ENCODE peak calls at places on chromosomes 3 and 15, in six cellular contexts. Z is IMR-90, W is right lobe of liver, D is HCT116, K is body of pancreas, Y is ovary. H is an unnamed sample.
A peak's percentile ranks its signal among the peaks of the same experiment; 100 is the strongest.

GRCh38 chr3:133674290-133674912 is 12.7 kb upstream of the TOPBP1 start:
- DNase-seq in Z (no peak), W (no peak), D (no peak), K (no peak), Y (no peak), H (no peak)

GRCh38 chr15:101615986-101616848 is 36.0 kb downstream of the TM2D3 start:
- DNase-seq in Z (peak; percentile 67), W (peak; percentile 78), D (peak; percentile 56), K (peak; percentile 54), Y (peak; percentile 81), H (no peak)

GRCh38 chr3:101926594-101927105 is 77.3 kb downstream of the NFKBIZ start:
- DNase-seq in Z (no peak), W (no peak), D (no peak), K (no peak), Y (no peak), H (no peak)

GRCh38 chr3:14307953-14308352 is 94.5 kb upstream of the SLC6A6 start:
- DNase-seq in Z (no peak), W (no peak), D (no peak), K (no peak), Y (no peak), H (no peak)

GRCh38 chr3:101464235-101464634 is 48.8 kb downstream of the SENP7 start:
- DNase-seq in Z (no peak), W (no peak), D (no peak), K (no peak), Y (no peak), H (no peak)

GRCh38 chr15:100900136-100900894 is 18.8 kb upstream of the LRRK1 start:
- DNase-seq in Z (no peak), W (no peak), D (no peak), K (peak; percentile 54), Y (no peak), H (no peak)

GRCh38 chr15:33068531-33068990 is 126.0 kb downstream of the FMN1 start:
- DNase-seq in Z (no peak), W (no peak), D (no peak), K (peak; percentile 78), Y (no peak), H (no peak)

GRCh38 chr3:169179193-169180122 is 484.1 kb downstream of the MECOM start:
- DNase-seq in Z (peak; percentile 18), W (no peak), D (no peak), K (no peak), Y (no peak), H (no peak)

GRCh38 chr15:48494646-48495045 is 150.9 kb downstream of the FBN1 start:
- DNase-seq in Z (peak; percentile 31), W (no peak), D (no peak), K (no peak), Y (no peak), H (peak; percentile 3)

GRCh38 chr15:96160800-96161199 is 169.7 kb upstream of the NR2F2 start:
- DNase-seq in Z (no peak), W (no peak), D (no peak), K (peak; percentile 51), Y (no peak), H (no peak)

GRCh38 chr3:134201201-134202130 is 49.2 kb downstream of the RYK start:
- DNase-seq in Z (peak; percentile 93), W (no peak), D (peak; percentile 85), K (no peak), Y (no peak), H (no peak)

GRCh38 chr3:111809196-111809595 is 49.9 kb upstream of the PHLDB2 start:
- DNase-seq in Z (peak; percentile 65), W (no peak), D (no peak), K (no peak), Y (no peak), H (no peak)

GRCh38 chr15:88617031-88617722 is 4.0 kb upstream of the AEN start:
- DNase-seq in Z (no peak), W (no peak), D (no peak), K (no peak), Y (no peak), H (no peak)

GRCh38 chr15:99335508-99335907 is 84.2 kb downstream of the LRRC28 start:
- DNase-seq in Z (no peak), W (no peak), D (no peak), K (no peak), Y (no peak), H (no peak)

GRCh38 chr15:98958918-98959639 is 48.5 kb downstream of the PGPEP1L start:
- DNase-seq in Z (no peak), W (no peak), D (no peak), K (no peak), Y (no peak), H (no peak)

GRCh38 chr3:76011121-76011520 is 225.8 kb upstream of the ZNF717 start:
- DNase-seq in Z (no peak), W (no peak), D (no peak), K (no peak), Y (no peak), H (no peak)

GRCh38 chr3:148319161-148319915 is 378.4 kb upstream of the AGTR1 start:
- DNase-seq in Z (peak; percentile 90), W (no peak), D (no peak), K (no peak), Y (no peak), H (peak; percentile 64)

GRCh38 chr3:4971838-4972237 is 7.4 kb upstream of the BHLHE40 start:
- DNase-seq in Z (no peak), W (no peak), D (no peak), K (no peak), Y (no peak), H (no peak)

GRCh38 chr3:154955907-154956533 is 124.1 kb upstream of the MME start:
- DNase-seq in Z (no peak), W (no peak), D (no peak), K (no peak), Y (no peak), H (no peak)

GRCh38 chr15:80404057-80404718 is at the start of gene ARNT2:
- DNase-seq in Z (peak; percentile 25), W (no peak), D (no peak), K (peak; percentile 31), Y (peak; percentile 27), H (no peak)

GRCh38 chr3:194561306-194561974 is 71.8 kb downstream of the TMEM44 start:
- DNase-seq in Z (peak; percentile 94), W (peak; percentile 66), D (no peak), K (no peak), Y (no peak), H (no peak)

GRCh38 chr15:83200162-83200561 is 7.5 kb downstream of the HDGFL3 start:
- DNase-seq in Z (peak; percentile 78), W (no peak), D (no peak), K (no peak), Y (no peak), H (no peak)

GRCh38 chr3:160448845-160449659 is 534 bp downstream of the TRIM59 start:
- DNase-seq in Z (peak; percentile 55), W (peak; percentile 65), D (no peak), K (no peak), Y (peak; percentile 22), H (no peak)

GRCh38 chr15:99731336-99732267 is 1.6 kb downstream of the LYSMD4 start:
- DNase-seq in Z (no peak), W (no peak), D (no peak), K (peak; percentile 50), Y (no peak), H (peak; percentile 19)

GRCh38 chr3:134064081-134064480 is 34.4 kb upstream of the SLCO2A1 start:
- DNase-seq in Z (no peak), W (no peak), D (no peak), K (no peak), Y (no peak), H (no peak)

GRCh38 chr15:22949074-22949547 is 31.1 kb downstream of the CYFIP1 start:
- DNase-seq in Z (peak; percentile 24), W (no peak), D (no peak), K (no peak), Y (peak; percentile 64), H (peak; percentile 90)

GRCh38 chr3:126364130-126364695 is 7.0 kb upstream of the KLF15 start:
- DNase-seq in Z (no peak), W (peak; percentile 39), D (no peak), K (no peak), Y (peak; percentile 29), H (no peak)

GRCh38 chr3:179933079-179933478 is 103.7 kb downstream of the PEX5L start:
- DNase-seq in Z (no peak), W (no peak), D (no peak), K (no peak), Y (no peak), H (no peak)

GRCh38 chr15:31306426-31307269 is 20.0 kb upstream of the KLF13 start:
- DNase-seq in Z (no peak), W (no peak), D (no peak), K (no peak), Y (no peak), H (peak; percentile 96)

GRCh38 chr3:11090551-11090950 is 63.7 kb upstream of the HRH1 start:
- DNase-seq in Z (no peak), W (no peak), D (no peak), K (no peak), Y (no peak), H (no peak)

GRCh38 chr3:129180461-129180860 is 3.2 kb downstream of the CNBP start:
- DNase-seq in Z (no peak), W (no peak), D (no peak), K (no peak), Y (no peak), H (no peak)
- H3K4me3 ChIP-seq in Z (no peak overlapping the region), W (peak overlapping the region; percentile 99), D (no peak overlapping the region), K (no peak overlapping the region), Y (peak overlapping the region; percentile 100), H (peak overlapping the region; percentile 79)

DNA sequence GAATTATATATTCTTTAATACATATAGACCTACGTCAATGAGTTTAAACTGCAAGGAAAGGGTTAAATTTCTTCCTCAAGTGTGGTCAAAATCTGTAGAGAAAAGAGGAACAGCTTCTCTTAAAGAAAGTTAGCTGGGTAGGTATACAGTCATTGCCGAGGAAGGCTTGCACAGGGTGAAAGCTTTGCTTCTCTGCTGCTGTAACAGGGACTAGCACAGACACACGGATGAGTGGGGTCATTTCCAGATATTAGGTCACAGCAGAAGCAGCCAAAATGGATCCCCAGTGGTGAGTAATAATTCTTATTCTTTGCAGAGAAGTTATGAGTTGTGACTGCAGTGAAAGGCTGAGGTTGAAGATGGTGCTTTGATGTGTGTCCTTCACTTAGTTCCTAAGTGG is at the start of gene CD86:
- DNase-seq in Z (no peak), W (no peak), D (no peak), K (peak; percentile 46), Y (no peak), H (peak; percentile 78)
- TF ChIP-seq POLR2A in Z (no peak), W (peak; percentile 65), D (no peak), K (no peak), Y (no peak), H (no peak)

GRCh38 chr15:85533949-85534543 is 153.6 kb downstream of the AKAP13 start:
- DNase-seq in Z (no peak), W (no peak), D (no peak), K (peak; percentile 20), Y (no peak), H (peak; percentile 65)
- H3K4me3 ChIP-seq in Z (no peak overlapping the region), W (no peak overlapping the region), D (no peak overlapping the region), K (no peak overlapping the region), Y (no peak overlapping the region), H (no peak overlapping the region)

DNA sequence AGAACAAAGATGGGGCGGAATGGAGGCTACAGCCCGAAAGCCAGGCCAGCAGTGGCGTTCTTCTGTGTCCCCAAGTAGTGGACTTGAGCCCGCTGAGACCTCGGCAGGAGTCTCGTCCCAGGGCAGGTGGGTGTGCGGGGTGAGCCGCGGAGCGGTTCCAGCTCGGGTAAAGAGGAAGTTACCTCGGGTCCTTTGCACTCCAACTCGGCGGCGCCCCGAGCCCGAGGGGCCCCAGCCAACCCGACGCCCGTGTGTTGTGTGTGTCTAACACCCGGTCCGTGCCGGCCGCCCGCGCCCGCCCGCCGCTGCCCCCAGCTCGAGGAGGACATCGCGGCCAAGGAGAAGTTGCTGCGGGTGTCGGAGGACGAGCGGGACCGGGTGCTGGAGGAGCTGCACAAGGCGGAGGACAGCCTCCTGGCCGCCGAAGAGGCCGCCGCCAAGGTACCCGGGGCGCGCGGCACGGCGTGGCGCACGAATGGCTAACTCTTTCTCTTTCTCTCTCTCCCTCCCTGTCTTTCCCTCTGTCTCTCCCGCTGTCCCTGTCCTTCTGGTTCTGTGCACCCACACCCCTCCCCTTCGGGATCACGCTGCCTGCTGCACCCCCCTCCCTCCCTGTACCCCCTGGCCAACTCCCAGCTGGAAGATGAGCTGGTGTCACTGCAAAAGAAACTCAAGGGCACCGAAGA is 987 bp downstream of the TPM1 start:
- DNase-seq in Z (no peak), W (peak; percentile 62), D (no peak), K (no peak), Y (no peak), H (peak; percentile 66)
- TF ChIP-seq POLR2A in Z (no peak), W (peak; percentile 28), D (no peak), K (no peak), Y (no peak), H (no peak)